ENCODE peak calls at places on chromosomes 3 and 15, in four cellular contexts. One of them, this sample, is unnamed.

GRCh38 chr3:149314807-149315578 is 18.4 kb downstream of the TM4SF18 start:
- DNase-seq in A549: peak; percentile 62
- DNase-seq in suprapubic skin: no peak
- DNase-seq in stomach: no peak
- DNase-seq in this sample: no peak

GRCh38 chr3:13210221-13210975 is 137.2 kb upstream of the IQSEC1 start:
- DNase-seq in A549: no peak
- DNase-seq in suprapubic skin: no peak
- DNase-seq in stomach: no peak
- DNase-seq in this sample: peak; percentile 39

GRCh38 chr15:35738370-35738769 is 192.4 kb upstream of the DPH6 start:
- DNase-seq in A549: no peak
- DNase-seq in suprapubic skin: no peak
- DNase-seq in stomach: no peak
- DNase-seq in this sample: no peak

GRCh38 chr3:16085884-16086608 is 88.4 kb upstream of the GALNT15 start:
- DNase-seq in A549: no peak
- DNase-seq in suprapubic skin: no peak
- DNase-seq in stomach: no peak
- DNase-seq in this sample: no peak

GRCh38 chr3:186097663-186098451 is 11.0 kb downstream of the ETV5 start:
- DNase-seq in A549: peak; percentile 91
- DNase-seq in suprapubic skin: no peak
- DNase-seq in stomach: peak; percentile 77
- DNase-seq in this sample: peak; percentile 70

GRCh38 chr15:83062768-83063180 is 4.3 kb downstream of the BTBD1 start:
- DNase-seq in A549: no peak
- DNase-seq in suprapubic skin: no peak
- DNase-seq in stomach: no peak
- DNase-seq in this sample: no peak

GRCh38 chr3:150078983-150079739 is 108.5 kb upstream of the PFN2 start:
- DNase-seq in A549: peak; percentile 27
- DNase-seq in suprapubic skin: no peak
- DNase-seq in stomach: no peak
- DNase-seq in this sample: no peak

GRCh38 chr15:80265021-80265420 is 13.0 kb upstream of the CTXND1 start:
- DNase-seq in A549: no peak
- DNase-seq in suprapubic skin: no peak
- DNase-seq in stomach: no peak
- DNase-seq in this sample: no peak

GRCh38 chr15:83559310-83559966 is 94.5 kb upstream of the ADAMTSL3 start:
- DNase-seq in A549: peak; percentile 76
- DNase-seq in suprapubic skin: no peak
- DNase-seq in stomach: peak; percentile 31
- DNase-seq in this sample: peak; percentile 58

GRCh38 chr3:111238896-111239295 is 167.3 kb downstream of the NECTIN3 start:
- DNase-seq in A549: no peak
- DNase-seq in suprapubic skin: no peak
- DNase-seq in stomach: no peak
- DNase-seq in this sample: no peak

GRCh38 chr15:97081666-97082226 is 751.2 kb downstream of the NR2F2 start:
- DNase-seq in A549: no peak
- DNase-seq in suprapubic skin: no peak
- DNase-seq in stomach: no peak
- DNase-seq in this sample: no peak

GRCh38 chr3:38124324-38125122 is 12.4 kb downstream of the ACAA1 start:
- DNase-seq in A549: no peak
- DNase-seq in suprapubic skin: no peak
- DNase-seq in stomach: peak; percentile 14
- DNase-seq in this sample: peak; percentile 61

GRCh38 chr3:2097641-2098191 is 950 bp upstream of the CNTN4 start:
- DNase-seq in A549: no peak
- DNase-seq in suprapubic skin: no peak
- DNase-seq in stomach: no peak
- DNase-seq in this sample: no peak

GRCh38 chr3:14841836-14842235 is 23.1 kb downstream of the FGD5 start:
- DNase-seq in A549: no peak
- DNase-seq in suprapubic skin: peak; percentile 40
- DNase-seq in stomach: no peak
- DNase-seq in this sample: no peak

DNA sequence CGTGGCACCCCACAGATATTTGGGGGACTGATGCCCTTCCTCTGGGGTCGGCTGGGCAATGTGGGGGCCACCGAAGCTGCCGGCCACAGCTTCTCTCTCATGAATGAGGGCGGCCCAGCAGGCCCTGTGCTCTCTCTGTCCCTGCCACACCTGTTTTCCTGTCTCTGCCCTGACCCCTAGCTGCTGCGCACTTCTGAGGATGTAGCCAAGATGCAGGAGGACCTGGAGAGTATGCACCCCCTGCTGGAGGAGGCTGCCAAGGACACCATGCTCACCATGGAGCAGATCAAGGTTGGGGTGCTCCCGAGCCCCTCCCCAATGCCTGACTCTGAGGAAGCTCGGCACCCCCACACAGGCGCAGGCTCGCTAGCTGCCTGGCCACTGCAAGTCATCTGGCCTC is 59.7 kb downstream of the SEMA3G start:
- DNase-seq in A549: peak; percentile 64
- DNase-seq in suprapubic skin: no peak
- DNase-seq in stomach: no peak
- DNase-seq in this sample: no peak
- H3K27ac ChIP-seq in A549: no peak overlapping the region
- H3K27ac ChIP-seq in suprapubic skin: no peak overlapping the region
- H3K27ac ChIP-seq in stomach: no peak overlapping the region
- H3K27ac ChIP-seq in this sample: no peak overlapping the region

GRCh38 chr3:140627756-140628155 is 50.1 kb upstream of the TRIM42 start:
- DNase-seq in A549: no peak
- DNase-seq in suprapubic skin: no peak
- DNase-seq in stomach: no peak
- DNase-seq in this sample: no peak

GRCh38 chr3:140626856-140627255 is 51.0 kb upstream of the TRIM42 start:
- DNase-seq in A549: no peak
- DNase-seq in suprapubic skin: no peak
- DNase-seq in stomach: no peak
- DNase-seq in this sample: no peak

GRCh38 chr3:140630366-140630765 is 47.5 kb upstream of the TRIM42 start:
- DNase-seq in A549: no peak
- DNase-seq in suprapubic skin: no peak
- DNase-seq in stomach: no peak
- DNase-seq in this sample: no peak

GRCh38 chr3:140629351-140630137 is 48.3 kb upstream of the TRIM42 start:
- DNase-seq in A549: peak; percentile 12
- DNase-seq in suprapubic skin: no peak
- DNase-seq in stomach: no peak
- DNase-seq in this sample: no peak

DNA sequence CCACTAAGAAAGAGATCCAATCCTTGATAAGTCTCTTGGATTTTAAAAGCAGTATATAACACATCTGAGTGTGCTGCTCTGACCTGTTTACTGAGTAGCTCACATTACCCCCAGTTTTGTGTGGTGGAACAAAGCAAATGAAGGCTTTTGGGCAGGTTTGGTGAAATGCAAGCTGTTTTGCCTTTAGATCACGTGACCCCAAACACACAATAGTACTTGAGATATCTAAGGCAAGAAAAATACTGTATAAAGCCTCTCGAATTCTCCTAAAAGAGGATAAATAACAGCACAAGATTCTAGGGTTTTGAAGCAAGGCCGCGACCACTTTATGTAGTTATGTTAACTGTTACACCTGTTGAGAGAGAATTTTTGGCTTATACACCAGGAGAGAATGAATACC is 49.3 kb upstream of the TRIM42 start:
- DNase-seq in A549: no peak
- DNase-seq in suprapubic skin: no peak
- DNase-seq in stomach: no peak
- DNase-seq in this sample: no peak
- H3K4me3 ChIP-seq in A549: no peak overlapping the region
- H3K4me3 ChIP-seq in suprapubic skin: no peak overlapping the region
- H3K4me3 ChIP-seq in stomach: no peak overlapping the region
- H3K4me3 ChIP-seq in this sample: no peak overlapping the region

GRCh38 chr3:65893631-65894030 is 145.1 kb downstream of the MAGI1 start:
- DNase-seq in A549: no peak
- DNase-seq in suprapubic skin: no peak
- DNase-seq in stomach: no peak
- DNase-seq in this sample: no peak

GRCh38 chr3:65886376-65886775 is 152.3 kb downstream of the MAGI1 start:
- DNase-seq in A549: no peak
- DNase-seq in suprapubic skin: no peak
- DNase-seq in stomach: no peak
- DNase-seq in this sample: no peak

GRCh38 chr3:65890328-65890727 is 148.4 kb downstream of the MAGI1 start:
- DNase-seq in A549: no peak
- DNase-seq in suprapubic skin: no peak
- DNase-seq in stomach: no peak
- DNase-seq in this sample: no peak

GRCh38 chr3:65889707-65890099 is 149.0 kb downstream of the MAGI1 start:
- DNase-seq in A549: no peak
- DNase-seq in suprapubic skin: no peak
- DNase-seq in stomach: no peak
- DNase-seq in this sample: no peak

DNA sequence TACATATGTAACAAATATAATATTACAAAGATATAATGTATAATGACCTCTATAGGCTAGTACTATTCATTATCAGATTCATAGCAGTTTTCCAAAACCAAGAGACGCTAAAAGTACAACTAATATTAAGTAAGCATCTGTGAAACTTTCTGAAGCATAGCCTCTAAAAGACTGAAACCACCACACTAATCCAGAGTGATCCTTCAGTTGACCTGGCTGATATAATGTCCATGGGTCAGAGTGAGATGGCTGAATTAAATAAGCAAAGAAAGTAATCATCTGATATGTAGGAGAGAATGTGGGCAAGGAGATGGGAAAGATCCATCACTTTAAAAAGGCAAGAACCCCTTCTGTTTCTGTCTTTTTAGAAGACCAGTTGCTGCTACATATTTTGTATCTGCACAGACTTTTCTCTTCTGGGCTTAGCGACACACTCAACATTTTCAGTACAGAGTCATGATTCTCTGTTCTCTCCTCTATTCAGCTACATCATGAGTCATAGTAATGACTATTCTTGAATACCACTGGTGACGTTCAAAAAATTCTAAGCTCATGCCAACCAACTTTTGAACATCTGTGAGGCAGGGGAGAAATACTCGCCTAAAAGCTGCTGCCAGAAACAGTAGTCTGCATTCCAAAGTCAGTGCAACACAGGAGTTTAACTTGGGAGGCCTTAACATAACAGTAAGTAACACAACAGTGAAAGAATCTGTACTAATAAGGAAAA is 149.6 kb downstream of the MAGI1 start:
- DNase-seq in A549: peak; percentile 41
- DNase-seq in suprapubic skin: no peak
- DNase-seq in stomach: no peak
- DNase-seq in this sample: no peak
- TF ChIP-seq POLR2A in A549: no peak
- TF ChIP-seq POLR2A in suprapubic skin: no peak
- TF ChIP-seq POLR2A in stomach: no peak
- TF ChIP-seq POLR2A in this sample: no peak

DNA sequence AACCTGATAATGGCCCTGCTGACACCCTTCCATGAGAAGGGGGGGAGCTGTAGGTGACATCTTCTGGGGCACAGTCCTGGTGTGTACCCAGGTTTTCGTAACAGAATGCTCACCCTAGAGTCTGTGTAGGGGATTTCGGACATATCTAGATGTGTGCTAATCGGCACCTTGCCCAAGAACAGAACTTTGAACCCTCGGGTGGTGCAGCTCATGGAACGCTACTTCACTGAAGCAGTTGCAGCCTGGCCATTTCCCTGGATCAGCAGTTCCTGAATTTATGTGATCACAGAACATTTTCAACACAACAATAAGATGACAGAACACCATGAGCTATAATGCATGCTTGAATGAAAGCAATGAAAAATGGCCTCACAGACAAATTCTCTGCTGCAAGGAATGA is 57.5 kb upstream of the MUC13 start:
- DNase-seq in A549: no peak
- DNase-seq in suprapubic skin: no peak
- DNase-seq in stomach: no peak
- DNase-seq in this sample: peak; percentile 74
- H3K27ac ChIP-seq in A549: no peak overlapping the region
- H3K27ac ChIP-seq in suprapubic skin: no peak overlapping the region
- H3K27ac ChIP-seq in stomach: no peak overlapping the region
- H3K27ac ChIP-seq in this sample: no peak overlapping the region

DNA sequence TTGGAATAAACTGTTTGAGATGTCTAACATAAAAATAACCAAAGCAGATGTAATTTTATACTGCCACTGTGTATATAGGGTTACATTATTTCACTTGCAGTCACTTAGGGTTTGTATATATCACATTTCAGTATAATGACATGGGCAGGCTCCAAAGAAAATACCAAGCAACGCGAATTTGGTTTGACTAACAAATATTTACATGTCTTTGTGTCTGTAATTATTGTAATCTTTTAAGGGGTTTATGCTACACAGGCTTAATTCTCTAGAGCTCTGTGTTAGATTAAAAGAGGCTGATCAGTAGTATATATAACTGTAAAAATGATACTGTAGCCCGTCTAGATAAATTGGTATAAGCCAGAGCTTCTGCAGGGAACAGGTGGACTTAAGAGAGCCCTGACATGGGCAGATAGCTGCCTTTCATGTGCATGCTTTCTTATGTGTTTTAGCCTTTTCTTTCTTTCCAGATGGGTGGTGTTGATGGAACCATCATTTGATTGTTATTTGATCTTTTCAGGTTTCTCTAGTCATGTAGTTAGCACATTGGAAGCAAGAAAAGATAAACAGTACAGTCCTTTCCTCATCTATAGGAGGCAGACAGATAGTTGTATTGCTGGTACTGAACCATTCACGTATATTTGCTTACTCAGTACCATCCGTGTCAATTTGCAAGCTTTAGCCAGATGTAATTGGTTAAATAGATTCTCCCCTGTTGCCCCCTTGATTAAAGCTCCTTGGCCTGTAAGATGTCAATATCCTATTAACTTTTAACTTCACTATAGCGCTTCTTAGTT is 86.1 kb downstream of the GALK2 start:
- DNase-seq in A549: no peak
- DNase-seq in suprapubic skin: no peak
- DNase-seq in stomach: no peak
- DNase-seq in this sample: no peak
- H3K4me3 ChIP-seq in A549: no peak overlapping the region
- H3K4me3 ChIP-seq in suprapubic skin: no peak overlapping the region
- H3K4me3 ChIP-seq in stomach: no peak overlapping the region
- H3K4me3 ChIP-seq in this sample: no peak overlapping the region

GRCh38 chr15:69697913-69698312 is 245.3 kb downstream of the RPLP1 start:
- DNase-seq in A549: no peak
- DNase-seq in suprapubic skin: no peak
- DNase-seq in stomach: no peak
- DNase-seq in this sample: no peak
- TF ChIP-seq POLR2A in A549: no peak
- TF ChIP-seq POLR2A in suprapubic skin: no peak
- TF ChIP-seq POLR2A in stomach: no peak
- TF ChIP-seq POLR2A in this sample: no peak

GRCh38 chr3:126880898-126881297 is 102.0 kb upstream of the PLXNA1 start:
- DNase-seq in A549: no peak
- DNase-seq in suprapubic skin: peak; percentile 31
- DNase-seq in stomach: no peak
- DNase-seq in this sample: no peak
- H3K27ac ChIP-seq in A549: no peak overlapping the region
- H3K27ac ChIP-seq in suprapubic skin: no peak overlapping the region
- H3K27ac ChIP-seq in stomach: no peak overlapping the region
- H3K27ac ChIP-seq in this sample: no peak overlapping the region